ENCODE peak calls at places on chromosomes 12 and 14, in five cellular contexts. T, B, D, H and O are unnamed samples.

GRCh38 chr14:61564623-61565091 is 130.7 kb upstream of the HIF1A start:
- DNase-seq in T (no peak), B (no peak), D (peak; percentile 94), H (no peak), O (peak; percentile 84)

GRCh38 chr12:56163533-56164344 is 5.6 kb downstream of the MYL6 start:
- DNase-seq in T (no peak), B (no peak), D (peak; percentile 16), H (peak; percentile 57), O (no peak)

GRCh38 chr12:87820524-87821194 is 208.5 kb downstream of the C12orf50 start:
- DNase-seq in T (no peak), B (no peak), D (peak; percentile 46), H (no peak), O (peak; percentile 66)

GRCh38 chr12:82398883-82399282 is 40.6 kb downstream of the METTL25 start:
- DNase-seq in T (no peak), B (no peak), D (no peak), H (no peak), O (no peak)

GRCh38 chr12:121970901-121971300 is 50.8 kb upstream of the BCL7A start:
- DNase-seq in T (no peak), B (peak; percentile 36), D (no peak), H (no peak), O (no peak)

GRCh38 chr12:57151741-57152407 is 4.5 kb upstream of the LRP1-AS start:
- DNase-seq in T (no peak), B (peak; percentile 61), D (peak; percentile 89), H (peak; percentile 59), O (peak; percentile 91)

GRCh38 chr12:65496617-65497016 is 218.1 kb downstream of the MSRB3 start:
- DNase-seq in T (no peak), B (peak; percentile 39), D (peak; percentile 67), H (no peak), O (no peak)

GRCh38 chr14:56585461-56586084 is 6.0 kb downstream of the TMEM260 start:
- DNase-seq in T (no peak), B (no peak), D (no peak), H (no peak), O (peak; percentile 23)

GRCh38 chr14:36981832-36982528 is 190.4 kb downstream of the SLC25A21 start:
- DNase-seq in T (no peak), B (no peak), D (no peak), H (no peak), O (peak; percentile 32)

GRCh38 chr14:34345718-34346465 is 116.1 kb downstream of the SPTSSA start:
- DNase-seq in T (no peak), B (no peak), D (no peak), H (peak; percentile 73), O (no peak)

GRCh38 chr12:80941916-80942315 is 4.2 kb upstream of the LIN7A start:
- DNase-seq in T (no peak), B (no peak), D (no peak), H (no peak), O (no peak)

GRCh38 chr14:39988939-39989338 is 556.7 kb upstream of the FBXO33 start:
- DNase-seq in T (peak; percentile 59), B (no peak), D (peak; percentile 32), H (no peak), O (peak; percentile 68)

GRCh38 chr14:22505751-22506710 is 83.0 kb downstream of the DAD1 start:
- DNase-seq in T (peak; percentile 87), B (no peak), D (no peak), H (no peak), O (no peak)

GRCh38 chr14:73786632-73786941 is 65.0 kb upstream of the PTGR2 start:
- DNase-seq in T (peak; percentile 68), B (peak; percentile 59), D (peak; percentile 60), H (no peak), O (no peak)

GRCh38 chr12:100954118-100954517 is 159.5 kb downstream of the ANO4 start:
- DNase-seq in T (no peak), B (no peak), D (no peak), H (no peak), O (no peak)

GRCh38 chr12:3204716-3205617 is 127.8 kb downstream of the TSPAN9 start:
- DNase-seq in T (no peak), B (no peak), D (no peak), H (no peak), O (no peak)

GRCh38 chr12:27711312-27711682 is 665 bp downstream of the MRPS35 start:
- DNase-seq in T (peak; percentile 57), B (no peak), D (no peak), H (no peak), O (no peak)

GRCh38 chr14:21796912-21797311 is 123.3 kb upstream of the OR4E1 start:
- DNase-seq in T (no peak), B (no peak), D (no peak), H (no peak), O (no peak)

GRCh38 chr12:119802472-119802871 is 74.6 kb downstream of the CIT start:
- DNase-seq in T (no peak), B (peak; percentile 38), D (peak; percentile 77), H (no peak), O (peak; percentile 48)

GRCh38 chr14:49796025-49796424 is 28.1 kb downstream of the KLHDC2 start:
- DNase-seq in T (no peak), B (no peak), D (no peak), H (no peak), O (no peak)

DNA sequence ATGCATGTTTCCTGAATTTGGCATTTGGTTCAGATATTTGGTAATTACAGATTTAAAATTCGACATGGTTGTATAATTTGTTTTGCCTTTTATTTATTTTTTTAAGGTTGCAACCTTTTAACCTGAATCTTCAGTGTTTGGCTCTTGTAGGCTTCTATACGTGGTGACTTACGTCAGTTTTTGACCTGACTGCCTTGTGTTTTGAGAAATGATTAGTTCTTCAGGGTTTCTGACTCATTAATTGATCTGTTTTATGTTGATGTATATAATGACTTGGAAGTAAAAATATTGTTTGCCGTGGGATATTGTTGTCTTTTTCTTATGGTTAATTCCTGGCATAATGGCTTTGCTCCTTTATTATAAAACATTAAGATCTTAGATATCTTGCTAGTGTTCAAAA is 2.4 kb downstream of the RASSF8 start:
- DNase-seq in T (no peak), B (no peak), D (no peak), H (no peak), O (no peak)
- H3K4me3 ChIP-seq in T (no peak overlapping the region), B (peak overlapping the region; percentile 90), D (peak overlapping the region; percentile 84), H (no peak overlapping the region), O (peak overlapping the region; percentile 77)

GRCh38 chr12:85725991-85726390 is 110.2 kb downstream of the RASSF9 start:
- DNase-seq in T (no peak), B (no peak), D (peak; percentile 35), H (no peak), O (no peak)
- TF ChIP-seq CTCF in T (no peak), B (peak; percentile 13), D (no peak), H (no peak), O (peak; percentile 12)

GRCh38 chr12:76080017-76080728 is 4.3 kb downstream of the NAP1L1 start:
- DNase-seq in T (no peak), B (no peak), D (no peak), H (no peak), O (no peak)
- H3K4me3 ChIP-seq in T (no peak overlapping the region), B (no peak overlapping the region), D (no peak overlapping the region), H (no peak overlapping the region), O (no peak overlapping the region)

GRCh38 chr14:65738339-65738738 is 325.8 kb downstream of the FUT8 start:
- DNase-seq in T (no peak), B (no peak), D (no peak), H (no peak), O (no peak)
- TF ChIP-seq CTCF in T (no peak), B (no peak), D (no peak), H (no peak), O (no peak)

DNA sequence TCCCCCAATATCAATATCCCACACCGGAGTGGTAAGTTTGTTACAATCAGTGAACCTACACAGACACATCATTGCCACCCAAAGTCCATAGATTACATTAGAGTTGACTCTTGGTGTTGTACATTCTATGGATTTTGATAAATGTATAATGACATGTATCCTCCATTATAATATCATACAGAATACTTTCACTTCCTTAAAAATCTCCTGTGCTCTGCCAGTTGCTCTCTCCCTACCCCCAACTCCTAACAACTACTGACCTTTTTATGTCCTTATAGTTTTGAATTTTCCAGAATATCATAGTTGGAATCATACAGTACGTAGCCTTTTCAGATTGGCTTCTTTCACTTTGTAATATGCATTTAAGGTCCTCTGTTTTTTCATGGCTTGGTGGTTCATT is 48.4 kb downstream of the SLC4A8 start:
- DNase-seq in T (no peak), B (no peak), D (no peak), H (no peak), O (no peak)
- H3K4me3 ChIP-seq in T (no peak overlapping the region), B (no peak overlapping the region), D (no peak overlapping the region), H (no peak overlapping the region), O (no peak overlapping the region)